ENCODE peak calls at places on chromosomes 7 and 10, in nine cellular contexts. T is naive thymus-derived CD8-positive, alpha-beta T cell; Y is stimulated activated CD4-positive, alpha-beta T cell treated with anti-CD3 and anti-CD28 coated beads, Interleukin-12 subunit alpha, Interleukin-12 subunit beta, amount 100 ng/mL, for 4 hours; G is GM12892; C is cardiac fibroblast; L is posterior cingulate gyrus; Q is fibroblast of pulmonary artery; S is iPS-NIHi11; U is M059J. W is an unnamed sample.

GRCh38 chr10:113563306-113564088 is 10.6 kb downstream of the HABP2 start:
- DNase-seq in T (peak), Y (peak), G (peak), C (peak), L (peak), Q (peak), S (peak), U (peak), W (peak)

GRCh38 chr10:75773813-75774547 is 342.6 kb downstream of the LRMDA start:
- DNase-seq in T (no peak), Y (no peak), G (no peak), C (no peak), L (no peak), Q (no peak), S (no peak), U (no peak), W (no peak)

GRCh38 chr7:44454348-44454747 is 36.1 kb downstream of the NUDCD3 start:
- DNase-seq in T (no peak), Y (no peak), G (no peak), C (no peak), L (no peak), Q (no peak), S (no peak), U (no peak), W (no peak)

GRCh38 chr10:96334888-96335526 is 23.8 kb downstream of the OPALIN start:
- DNase-seq in T (no peak), Y (no peak), G (no peak), C (peak), L (no peak), Q (peak), S (peak), U (peak), W (peak)

GRCh38 chr7:128053023-128053422 is 21.8 kb upstream of the LRRC4 start:
- DNase-seq in T (no peak), Y (no peak), G (no peak), C (peak), L (no peak), Q (peak), S (no peak), U (peak), W (no peak)

GRCh38 chr10:119413738-119414611 is 128.5 kb downstream of the RGS10 start:
- DNase-seq in T (no peak), Y (no peak), G (no peak), C (peak), L (peak), Q (peak), S (no peak), U (no peak), W (no peak)

GRCh38 chr10:72334196-72334831 is 20.4 kb downstream of the DNAJB12 start:
- DNase-seq in T (no peak), Y (no peak), G (no peak), C (peak), L (peak), Q (peak), S (no peak), U (peak), W (no peak)

GRCh38 chr7:70997275-70997674 is 134.7 kb upstream of the GALNT17 start:
- DNase-seq in T (no peak), Y (no peak), G (no peak), C (no peak), L (no peak), Q (no peak), S (no peak), U (no peak), W (no peak)

GRCh38 chr10:116796910-116797513 is 52.3 kb upstream of the ENO4 start:
- DNase-seq in T (peak), Y (peak), G (peak), C (peak), L (peak), Q (peak), S (peak), U (peak), W (peak)

GRCh38 chr7:50552921-50553320 is 12.3 kb downstream of the DDC start:
- DNase-seq in T (no peak), Y (no peak), G (no peak), C (peak), L (peak), Q (peak), S (peak), U (peak), W (no peak)

GRCh38 chr10:131418686-131419085 is 107.2 kb upstream of the TCERG1L start:
- DNase-seq in T (no peak), Y (no peak), G (no peak), C (no peak), L (no peak), Q (no peak), S (no peak), U (no peak), W (no peak)

GRCh38 chr7:127504715-127505114 is 80.7 kb downstream of the GCC1 start:
- DNase-seq in T (no peak), Y (peak), G (no peak), C (peak), L (no peak), Q (peak), S (peak), U (peak), W (peak)

GRCh38 chr7:17631061-17631460 is 309.2 kb downstream of the SNX13 start:
- DNase-seq in T (no peak), Y (no peak), G (no peak), C (no peak), L (no peak), Q (no peak), S (no peak), U (no peak), W (no peak)

GRCh38 chr7:78690174-78690573 is 763.3 kb downstream of the MAGI2 start:
- DNase-seq in T (no peak), Y (no peak), G (no peak), C (peak), L (no peak), Q (no peak), S (no peak), U (no peak), W (no peak)

GRCh38 chr7:92840309-92840708 is 3.9 kb upstream of the CDK6 start:
- DNase-seq in T (no peak), Y (no peak), G (no peak), C (no peak), L (peak), Q (no peak), S (peak), U (no peak), W (no peak)

GRCh38 chr10:103739039-103739764 is 116.2 kb downstream of the SH3PXD2A start:
- DNase-seq in T (no peak), Y (no peak), G (no peak), C (peak), L (peak), Q (peak), S (peak), U (peak), W (peak)

GRCh38 chr7:118094044-118094443 is 89.9 kb upstream of the LSM8 start:
- DNase-seq in T (no peak), Y (no peak), G (no peak), C (no peak), L (no peak), Q (no peak), S (no peak), U (no peak), W (no peak)

GRCh38 chr7:11185179-11185578 is 211.5 kb downstream of the PHF14 start:
- DNase-seq in T (no peak), Y (no peak), G (no peak), C (peak), L (no peak), Q (peak), S (peak), U (no peak), W (no peak)